ENCODE peak calls at places on chromosome 17, in six cellular contexts. R is adipocyte, F is retinal pigment epithelial cell, X is Daoy, Y is AG20443, M is AG09309. V is an unnamed sample.

GRCh38 chr17:59651346-59651745 is 31.7 kb downstream of the CLTC start:
- DNase-seq in F (no peak), M (no peak), X (peak), Y (no peak), R (no peak), V (no peak)

GRCh38 chr17:63126607-63127006 is 160.6 kb downstream of the TANC2 start:
- DNase-seq in Y (no peak), M (no peak), F (no peak), R (no peak), X (no peak), V (no peak)

GRCh38 chr17:70597774-70598173 is 428.4 kb downstream of the KCNJ2 start:
- DNase-seq in Y (no peak), X (no peak), F (no peak), M (no peak), R (no peak), V (no peak)

GRCh38 chr17:3961564-3962047 is 2.6 kb downstream of the ATP2A3 start:
- DNase-seq in F (no peak), M (no peak), X (no peak), Y (no peak), R (no peak), V (no peak)

GRCh38 chr17:48492401-48493298 is 38.2 kb downstream of the HOXB1 start:
- DNase-seq in X (peak), M (no peak), F (no peak), Y (peak), R (peak), V (peak)

GRCh38 chr17:36117505-36118382 is 14.1 kb downstream of the CCL4 start:
- DNase-seq in Y (no peak), X (peak), M (no peak), R (no peak), F (no peak), V (no peak)

GRCh38 chr17:30074726-30075125 is 41.9 kb upstream of the NSRP1 start:
- DNase-seq in F (no peak), X (no peak), R (no peak), Y (no peak), M (no peak), V (no peak)

GRCh38 chr17:71099003-71099710 is 929.8 kb downstream of the KCNJ2 start:
- DNase-seq in M (no peak), F (no peak), X (no peak), Y (no peak), R (no peak), V (no peak)

V was measured in tibial artery.